ENCODE peak calls at places on chromosomes 13 and 19, in nine cellular contexts. A, B, W, X, E, N, O, L and F are unnamed samples.

GRCh38 chr19:40603071-40603718 is 2.0 kb downstream of the LTBP4 start:
- DNase-seq in X (no peak), W (peak; percentile 61), O (no peak), E (peak; percentile 96), A (no peak), B (no peak), N (no peak), L (no peak), F (no peak)

GRCh38 chr19:5109560-5109959 is 140.6 kb downstream of the KDM4B start:
- DNase-seq in W (no peak), E (no peak), A (no peak), L (no peak), O (no peak), N (no peak), X (no peak), B (no peak), F (no peak)

GRCh38 chr13:79986890-79987289 is 354.0 kb downstream of the SPRY2 start:
- DNase-seq in A (no peak), E (no peak), O (no peak), N (no peak), L (no peak), B (no peak), W (no peak), X (no peak), F (no peak)

GRCh38 chr13:110957931-110958330 is 43.1 kb upstream of the ANKRD10 start:
- DNase-seq in L (no peak), W (no peak), B (no peak), N (no peak), X (no peak), O (no peak), E (no peak), A (no peak), F (no peak)

GRCh38 chr13:114310961-114311360 is 3.3 kb upstream of the CHAMP1 start:
- DNase-seq in O (no peak), W (no peak), A (no peak), N (no peak), L (no peak), B (no peak), X (no peak), E (no peak), F (no peak)

GRCh38 chr13:66348745-66349720 is 881.1 kb downstream of the PCDH9 start:
- DNase-seq in X (no peak), B (no peak), E (no peak), N (no peak), L (no peak), A (no peak), W (no peak), O (no peak), F (no peak)

GRCh38 chr13:35818577-35819165 is 312.5 kb downstream of the DCLK1 start:
- DNase-seq in O (no peak), B (peak; percentile 45), E (peak; percentile 78), X (no peak), A (no peak), L (no peak), W (peak; percentile 23), N (no peak), F (no peak)

GRCh38 chr13:26488236-26489028 is 69.1 kb upstream of the WASF3 start:
- DNase-seq in O (no peak), N (no peak), A (no peak), B (no peak), L (no peak), X (no peak), E (no peak), W (no peak), F (no peak)

GRCh38 chr19:2574478-2574931 is 98.6 kb downstream of the GADD45B start:
- DNase-seq in B (no peak), N (no peak), W (no peak), X (no peak), L (no peak), O (no peak), A (no peak), E (no peak), F (no peak)

GRCh38 chr13:47114030-47114429 is 217.2 kb upstream of the HTR2A start:
- DNase-seq in N (peak; percentile 45), B (peak; percentile 24), W (peak; percentile 81), L (no peak), O (no peak), E (no peak), A (peak; percentile 38), X (no peak), F (no peak)

GRCh38 chr19:57578487-57579205 is at the start of gene ZNF416:
- DNase-seq in B (peak; percentile 98), N (peak; percentile 95), X (peak; percentile 98), A (peak; percentile 89), L (peak; percentile 96), W (peak; percentile 98), E (peak; percentile 100), O (peak; percentile 78), F (peak; percentile 88)

GRCh38 chr13:112923962-112924361 is 45.1 kb upstream of the MCF2L start:
- DNase-seq in W (no peak), B (no peak), L (no peak), E (no peak), A (no peak), O (no peak), N (no peak), X (no peak), F (no peak)

GRCh38 chr19:39175564-39175963 is 21.2 kb upstream of the NCCRP1 start:
- DNase-seq in E (no peak), N (no peak), L (no peak), W (no peak), A (no peak), X (no peak), B (no peak), O (no peak), F (no peak)

GRCh38 chr19:801030-801860 is 4.0 kb downstream of the PTBP1 start:
- DNase-seq in B (no peak), N (no peak), A (no peak), W (no peak), X (no peak), O (no peak), E (no peak), L (no peak), F (no peak)

GRCh38 chr13:80979035-80979641 is 638.2 kb upstream of the SPRY2 start:
- DNase-seq in O (no peak), N (peak; percentile 1), W (peak; percentile 50), A (no peak), B (peak; percentile 82), E (peak; percentile 78), X (peak; percentile 50), L (no peak), F (no peak)

GRCh38 chr19:29650988-29651387 is 14.3 kb upstream of the PLEKHF1 start:
- DNase-seq in E (peak; percentile 27), N (no peak), L (no peak), X (no peak), B (no peak), A (no peak), O (no peak), W (no peak), F (no peak)